ENCODE peak calls at places on chromosome 12, in five cellular contexts. X, O, S, C and J are unnamed samples.

GRCh38 chr12:52805739-52806138 is 8.2 kb downstream of the KRT4 start:
- DNase-seq in S (no peak), X (no peak), C (no peak), O (no peak), J (no peak)

GRCh38 chr12:62657363-62657632 is 190.7 kb downstream of the MON2 start:
- DNase-seq in C (no peak), S (no peak), X (no peak), O (no peak), J (no peak)

GRCh38 chr12:2168808-2169207 is 116.0 kb downstream of the CACNA1C start:
- DNase-seq in O (no peak), C (no peak), S (no peak), X (no peak), J (no peak)

GRCh38 chr12:52657305-52657902 is 5.4 kb upstream of the KRT2 start:
- DNase-seq in C (no peak), O (no peak), S (no peak), X (no peak), J (no peak)

GRCh38 chr12:64671682-64672081 is 61.4 kb downstream of the RASSF3 start:
- DNase-seq in O (no peak), S (no peak), C (no peak), X (no peak), J (no peak)

GRCh38 chr12:639988-640387 is 23.3 kb downstream of the NINJ2 start:
- DNase-seq in O (no peak), S (no peak), C (peak), X (no peak), J (no peak)

GRCh38 chr12:116577149-116577548 is 18.0 kb downstream of the MAP1LC3B2 start:
- DNase-seq in C (no peak), O (no peak), X (no peak), S (no peak), J (no peak)

GRCh38 chr12:90593596-90594290 is 361.2 kb downstream of the CCER1 start:
- DNase-seq in O (no peak), S (no peak), X (no peak), C (no peak), J (no peak)

GRCh38 chr12:1657616-1658167 is 28.7 kb downstream of the WNT5B start:
- DNase-seq in C (no peak), O (no peak), X (no peak), S (no peak), J (no peak)

GRCh38 chr12:42636993-42637392 is 47.4 kb upstream of the PRICKLE1 start:
- DNase-seq in O (no peak), S (no peak), C (no peak), X (no peak), J (no peak)

GRCh38 chr12:87302126-87302732 is 727.0 kb downstream of the C12orf50 start:
- DNase-seq in O (no peak), S (no peak), C (no peak), X (no peak), J (no peak)

GRCh38 chr12:30969006-30969405 is 42.5 kb downstream of the TSPAN11 start:
- DNase-seq in S (no peak), C (no peak), X (no peak), O (no peak), J (no peak)

GRCh38 chr12:121719926-121720414 is 7.4 kb downstream of the TMEM120B start:
- DNase-seq in O (peak), S (no peak), X (no peak), C (no peak), J (no peak)

GRCh38 chr12:85448548-85449139 is 168.6 kb downstream of the ALX1 start:
- DNase-seq in S (no peak), X (no peak), O (no peak), C (no peak), J (no peak)

GRCh38 chr12:89135976-89136634 is 216.2 kb downstream of the DUSP6 start:
- DNase-seq in O (peak), S (no peak), X (no peak), C (no peak), J (no peak)

GRCh38 chr12:125032466-125033152 is 32.6 kb upstream of the AACS start:
- DNase-seq in C (peak), X (no peak), O (no peak), S (no peak), J (no peak)

GRCh38 chr12:81294325-81295190 is 216.7 kb downstream of the ACSS3 start:
- DNase-seq in O (no peak), C (no peak), S (no peak), X (no peak), J (no peak)

GRCh38 chr12:4443616-4444015 is 2.0 kb downstream of the FGF6 start:
- DNase-seq in C (peak), O (no peak), S (no peak), X (no peak), J (no peak)

GRCh38 chr12:92621833-92622232 is 81.0 kb upstream of the PLEKHG7 start:
- DNase-seq in C (no peak), S (no peak), O (peak), X (no peak), J (no peak)

GRCh38 chr12:3218150-3218845 is 141.1 kb downstream of the TSPAN9 start:
- DNase-seq in S (peak), C (no peak), O (peak), X (peak), J (peak)

GRCh38 chr12:52355181-52355580 is 12.1 kb downstream of the KRT85 start:
- DNase-seq in X (peak), O (peak), C (no peak), S (no peak), J (no peak)

GRCh38 chr12:82174383-82174782 is 183.8 kb downstream of the CCDC59 start:
- DNase-seq in C (no peak), S (no peak), X (no peak), O (no peak), J (no peak)

GRCh38 chr12:46579474-46579873 is 206.9 kb upstream of the SLC38A2 start:
- DNase-seq in X (no peak), O (no peak), S (no peak), C (no peak), J (no peak)

GRCh38 chr12:55797068-55797467 is 20.5 kb downstream of the SARNP start:
- DNase-seq in C (peak), O (peak), S (no peak), X (no peak), J (peak)

GRCh38 chr12:115752913-115753726 is 524.4 kb downstream of the MED13L start:
- DNase-seq in S (peak), X (no peak), C (peak), O (peak), J (peak)

GRCh38 chr12:88615490-88615889 is 35.2 kb upstream of the KITLG start:
- DNase-seq in X (no peak), C (no peak), S (no peak), O (peak), J (no peak)

GRCh38 chr12:116053479-116054195 is 223.9 kb downstream of the MED13L start:
- DNase-seq in S (no peak), X (peak), O (peak), C (no peak), J (no peak)

GRCh38 chr12:23576372-23576771 is 373.1 kb downstream of the SOX5 start:
- DNase-seq in O (no peak), X (no peak), S (peak), C (no peak), J (no peak)

GRCh38 chr12:57631566-57632368 is 1.2 kb downstream of the B4GALNT1 start:
- DNase-seq in C (no peak), X (peak), S (no peak), O (no peak), J (peak)

GRCh38 chr12:14554281-14555008 is 13.2 kb downstream of the PLBD1 start:
- DNase-seq in X (peak), S (no peak), C (no peak), O (no peak), J (no peak)

GRCh38 chr12:3195337-3195736 is 118.2 kb downstream of the TSPAN9 start:
- DNase-seq in O (no peak), C (no peak), X (no peak), S (no peak), J (no peak)

GRCh38 chr12:82687020-82687951 is 580 bp downstream of the TMTC2 start:
- DNase-seq in C (peak), S (peak), X (no peak), O (peak), J (peak)

GRCh38 chr12:51622564-51622963 is 31.5 kb downstream of the SCN8A start:
- DNase-seq in S (no peak), O (peak), C (peak), X (no peak), J (no peak)

GRCh38 chr12:96093543-96094196 is 58.3 kb upstream of the LTA4H start:
- DNase-seq in S (no peak), X (no peak), C (no peak), O (no peak), J (no peak)

GRCh38 chr12:25326326-25326725 is 75.6 kb upstream of the KRAS start:
- DNase-seq in X (no peak), C (no peak), S (no peak), O (no peak), J (no peak)

GRCh38 chr12:89671469-89671868 is 37.2 kb downstream of the ATP2B1 start:
- DNase-seq in S (no peak), C (no peak), O (peak), X (no peak), J (no peak)

GRCh38 chr12:68981536-68981935 is 48.6 kb upstream of the CPM start:
- DNase-seq in O (peak), S (no peak), C (no peak), X (no peak), J (no peak)

GRCh38 chr12:11941601-11942360 is 129.0 kb upstream of the BCL2L14 start:
- DNase-seq in C (no peak), S (no peak), X (no peak), O (peak), J (no peak)

DNA sequence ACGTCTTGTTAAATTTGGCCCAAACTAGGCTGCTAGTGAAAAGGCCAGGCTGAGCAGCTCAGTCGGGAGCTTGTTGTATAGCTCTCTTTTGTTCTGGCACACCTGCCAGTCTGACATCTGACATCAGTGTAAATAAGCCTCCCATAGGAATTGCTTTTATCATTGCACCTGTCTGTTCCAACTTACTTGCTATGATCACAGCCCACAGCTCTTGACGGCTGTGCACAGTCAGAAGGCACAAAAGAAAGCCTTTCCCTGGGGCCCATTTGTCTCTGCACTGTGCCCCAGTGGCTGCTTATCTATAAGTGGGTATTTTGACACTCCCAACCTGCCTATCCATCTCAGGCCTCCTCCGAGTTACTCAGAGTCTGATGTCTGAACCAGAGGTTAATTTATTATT is 324.5 kb downstream of the NUAK1 start:
- DNase-seq in C (no peak), X (no peak), O (no peak), S (no peak), J (peak)
- TF ChIP-seq CTCF in C (no peak), X (no peak), O (no peak), S (no peak), J (no peak)

DNA sequence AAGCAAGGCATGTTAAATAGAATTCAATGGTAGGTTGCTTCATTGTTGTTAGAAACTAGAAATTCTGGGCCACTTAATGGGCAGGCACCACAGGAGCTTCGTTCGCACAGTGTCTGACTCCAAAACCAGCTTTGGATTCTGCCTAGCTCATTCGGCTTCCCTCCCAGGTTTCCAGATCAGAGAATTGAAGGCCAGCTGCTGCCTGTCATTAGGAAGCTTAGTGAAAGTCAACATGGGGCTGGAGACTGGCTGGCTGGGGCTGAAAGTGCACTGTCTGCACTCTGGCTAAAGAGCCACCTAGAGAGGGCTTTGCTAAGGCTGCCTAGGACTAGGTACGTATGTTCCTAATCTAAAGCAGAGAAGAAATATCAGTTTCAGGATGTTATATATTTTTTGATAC is 238.7 kb upstream of the NAV3 start:
- DNase-seq in O (no peak), S (no peak), X (no peak), C (peak), J (peak)
- TF ChIP-seq CTCF in O (no peak), S (no peak), X (no peak), C (no peak), J (no peak)

DNA sequence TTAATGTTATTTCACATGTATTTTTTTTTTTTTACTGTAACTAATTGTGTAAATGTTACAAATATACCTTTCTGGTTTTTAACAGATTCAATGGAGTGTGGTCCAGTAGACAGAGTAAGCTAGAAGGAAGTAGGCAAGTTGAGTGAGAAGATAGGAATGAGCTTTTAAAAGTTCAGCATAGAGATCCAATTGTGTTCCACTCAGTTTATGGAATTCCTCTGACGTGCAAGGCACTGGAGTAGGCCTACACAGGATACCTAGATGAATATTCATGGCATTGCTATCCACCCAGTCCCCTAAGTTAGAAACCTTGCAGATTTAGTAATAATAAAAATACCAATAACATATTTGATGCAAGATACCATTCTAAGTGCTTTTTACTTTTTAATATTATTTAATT is 225.6 kb upstream of the ARID2 start:
- DNase-seq in X (no peak), O (peak), C (no peak), S (no peak), J (no peak)
- TF ChIP-seq CTCF in X (no peak), O (no peak), C (no peak), S (no peak), J (no peak)

DNA sequence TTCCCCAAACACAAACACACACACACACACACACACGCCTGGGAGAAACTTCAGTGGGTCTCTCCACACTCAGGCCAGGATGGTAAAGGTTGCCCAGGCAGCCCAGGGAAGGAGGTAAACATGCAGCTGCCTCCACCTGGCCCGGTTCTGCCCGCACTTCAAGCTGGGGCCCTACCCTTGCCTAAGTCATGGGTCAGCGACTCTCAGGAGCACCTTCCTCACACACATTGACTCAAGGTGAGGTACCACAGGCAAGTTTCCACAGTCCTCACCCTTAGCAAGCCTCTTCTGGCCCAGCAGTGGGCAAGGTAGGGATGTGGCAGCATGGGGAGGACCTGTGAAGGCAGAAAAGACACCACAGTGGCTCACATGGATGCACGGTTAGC is 14.1 kb upstream of the FAIM2 start:
- DNase-seq in C (peak), O (no peak), S (no peak), X (no peak), J (no peak)
- TF ChIP-seq CTCF in C (no peak), O (no peak), S (no peak), X (no peak), J (no peak)

GRCh38 chr12:127559349-127560040 is 707.5 kb upstream of the TMEM132C start:
- DNase-seq in C (peak), X (no peak), O (peak), S (no peak), J (peak)
- TF ChIP-seq CTCF in C (peak), X (no peak), O (peak), S (no peak), J (no peak)

DNA sequence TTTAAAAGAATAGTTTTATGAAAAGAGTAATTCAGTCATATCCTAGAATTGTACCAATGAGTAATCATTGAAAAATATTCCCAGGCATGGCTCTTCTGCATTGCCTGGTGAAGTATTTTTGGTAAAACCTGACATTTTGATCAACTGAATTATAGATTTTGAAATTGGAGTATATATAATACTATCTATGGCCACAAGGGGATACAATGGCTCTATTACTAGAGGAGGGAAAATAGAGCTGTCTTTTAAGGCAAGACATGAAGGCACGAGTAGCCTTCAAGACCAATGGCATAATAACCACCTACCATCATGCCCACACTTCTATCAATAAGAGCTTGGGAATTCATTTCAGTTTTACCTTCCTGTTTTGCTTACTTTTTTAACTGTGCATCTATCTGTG is 1241.4 kb upstream of the TMEM132C start:
- DNase-seq in X (no peak), S (no peak), O (peak), C (no peak), J (no peak)
- TF ChIP-seq CTCF in X (no peak), S (no peak), O (peak), C (peak), J (no peak)

GRCh38 chr12:43676183-43676813 is 82.3 kb downstream of the PUS7L start:
- DNase-seq in C (peak), O (no peak), S (peak), X (no peak), J (peak)
- TF ChIP-seq CTCF in C (peak), O (peak), S (peak), X (no peak), J (peak)

GRCh38 chr12:50055831-50056628 is 1.4 kb upstream of the ASIC1 start:
- DNase-seq in S (peak), C (peak), O (no peak), X (no peak), J (peak)
- TF ChIP-seq CTCF in S (peak), C (peak), O (peak), X (peak), J (peak)

DNA sequence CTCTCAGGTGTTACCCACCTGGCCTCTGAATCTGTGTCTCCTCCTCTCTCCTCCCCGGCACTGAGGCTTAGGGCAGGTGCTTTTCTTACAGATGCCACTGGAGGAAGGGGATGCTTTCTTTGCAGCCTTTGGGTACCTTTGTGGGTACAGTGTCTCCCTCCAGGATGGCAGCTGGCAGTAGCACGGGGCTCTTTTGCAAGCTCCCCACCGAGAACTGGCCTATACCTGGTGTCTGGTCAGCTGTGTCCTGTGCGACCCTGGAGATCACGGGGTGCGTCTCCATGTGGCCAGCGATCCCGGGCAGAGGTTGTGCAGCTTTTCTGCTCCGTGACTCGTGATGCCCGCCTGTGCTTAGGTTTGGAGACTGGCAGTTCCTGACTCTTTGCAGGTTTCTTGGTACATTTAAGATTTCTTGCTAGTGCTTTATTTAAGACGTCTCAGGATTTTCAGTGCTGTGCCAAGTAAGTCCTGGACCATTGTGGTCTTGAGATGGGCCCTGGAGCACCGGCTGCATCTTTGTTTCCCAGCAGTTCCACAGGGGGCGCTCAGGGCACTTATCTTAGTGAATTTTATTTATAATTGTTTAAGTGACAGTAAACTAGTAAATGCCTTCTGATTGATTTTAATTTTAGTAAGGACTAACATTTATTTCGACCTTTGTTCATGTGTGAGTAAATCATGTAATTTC is 68.9 kb downstream of the DDX51 start:
- DNase-seq in O (no peak), S (no peak), C (peak), X (no peak), J (no peak)
- TF ChIP-seq CTCF in O (peak), S (no peak), C (peak), X (no peak), J (peak)

GRCh38 chr12:130218682-130219081 is 56.4 kb downstream of the FZD10 start:
- DNase-seq in C (peak), O (no peak), S (no peak), X (no peak), J (no peak)
- TF ChIP-seq CTCF in C (no peak), O (no peak), S (no peak), X (no peak), J (no peak)